ENCODE peak calls at places on chromosomes 16 and 17, in four cellular contexts. Z is HepG2, D is H1, K is GM12878. P is an unnamed sample.

GRCh38 chr17:9355841-9356240 is 219.8 kb downstream of the STX8 start:
- DNase-seq in Z (no peak), D (no peak), K (no peak), P (no peak)

GRCh38 chr16:85037050-85037410 is 9.4 kb downstream of the KIAA0513 start:
- DNase-seq in Z (no peak), D (no peak), K (no peak), P (no peak)

GRCh38 chr17:4934173-4934979 is 2.3 kb downstream of the GP1BA start:
- DNase-seq in Z (peak; percentile 46), D (no peak), K (no peak), P (no peak)

GRCh38 chr17:68698761-68699160 is 97.6 kb upstream of the FAM20A start:
- DNase-seq in Z (no peak), D (no peak), K (no peak), P (no peak)

GRCh38 chr16:68737046-68737729 is at the start of gene CDH1:
- DNase-seq in Z (no peak), D (peak; percentile 97), K (no peak), P (no peak)

GRCh38 chr17:68785565-68786486 is 169.4 kb downstream of the ABCA8 start:
- DNase-seq in Z (no peak), D (no peak), K (no peak), P (no peak)

GRCh38 chr16:69851491-69852240 is 89.5 kb downstream of the WWP2 start:
- DNase-seq in Z (no peak), D (no peak), K (no peak), P (no peak)

GRCh38 chr17:17440938-17441730 is 35.7 kb upstream of the MED9 start:
- DNase-seq in Z (no peak), D (no peak), K (no peak), P (no peak)

GRCh38 chr16:10387378-10387681 is 1.5 kb downstream of the ATF7IP2 start:
- DNase-seq in Z (no peak), D (no peak), K (no peak), P (no peak)

GRCh38 chr16:58755989-58756649 is 22.0 kb upstream of the GOT2 start:
- DNase-seq in Z (peak; percentile 81), D (peak; percentile 72), K (no peak), P (peak; percentile 81)

GRCh38 chr16:78666318-78666717 is 566.9 kb downstream of the WWOX start:
- DNase-seq in Z (no peak), D (no peak), K (no peak), P (no peak)

GRCh38 chr17:81927145-81927652 is 336 bp downstream of the MAFG start:
- DNase-seq in Z (no peak), D (no peak), K (no peak), P (no peak)

GRCh38 chr16:88554711-88555264 is 15.4 kb upstream of the ZC3H18 start:
- DNase-seq in Z (no peak), D (no peak), K (no peak), P (no peak)

GRCh38 chr17:81328925-81329278 is 33.8 kb upstream of the SLC38A10 start:
- DNase-seq in Z (no peak), D (no peak), K (no peak), P (no peak)

GRCh38 chr17:18166894-18167293 is 16.7 kb upstream of the ALKBH5 start:
- DNase-seq in Z (no peak), D (no peak), K (no peak), P (no peak)

GRCh38 chr16:46715769-46716305 is 26.4 kb downstream of the ORC6 start:
- DNase-seq in Z (no peak), D (peak; percentile 17), K (no peak), P (no peak)

GRCh38 chr16:73847090-73847489 is 449.5 kb upstream of the PSMD7 start:
- DNase-seq in Z (no peak), D (peak; percentile 49), K (no peak), P (no peak)

GRCh38 chr16:13113786-13114185 is 212.4 kb downstream of the SHISA9 start:
- DNase-seq in Z (no peak), D (no peak), K (no peak), P (no peak)

GRCh38 chr17:83190601-83191387 is 111.4 kb downstream of the METRNL start:
- DNase-seq in Z (no peak), D (no peak), K (no peak), P (no peak)

GRCh38 chr16:68116256-68116853 is 31.2 kb downstream of the NFATC3 start:
- DNase-seq in Z (no peak), D (no peak), K (no peak), P (no peak)

GRCh38 chr16:23124315-23124714 is 24.9 kb downstream of the USP31 start:
- DNase-seq in Z (no peak), D (no peak), K (no peak), P (no peak)

GRCh38 chr17:74528491-74529199 is 2.6 kb downstream of the CD300LB start:
- DNase-seq in Z (no peak), D (no peak), K (peak; percentile 76), P (no peak)

GRCh38 chr16:63938661-63939060 is 1183.2 kb downstream of the CDH11 start:
- DNase-seq in Z (no peak), D (no peak), K (no peak), P (no peak)

GRCh38 chr17:42019509-42020404 is at the start of gene NKIRAS2:
- DNase-seq in Z (peak; percentile 89), D (peak; percentile 94), K (peak; percentile 50), P (peak; percentile 79)

GRCh38 chr16:86418981-86419380 is 91.3 kb upstream of the FOXF1 start:
- DNase-seq in Z (no peak), D (no peak), K (no peak), P (no peak)

GRCh38 chr17:17165666-17166308 is 40.3 kb downstream of the PLD6 start:
- DNase-seq in Z (no peak), D (no peak), K (no peak), P (no peak)

GRCh38 chr16:87739801-87740200 is 26.0 kb downstream of the KLHDC4 start:
- DNase-seq in Z (no peak), D (no peak), K (no peak), P (no peak)

GRCh38 chr17:74663566-74663965 is 40.0 kb upstream of the CD300E start:
- DNase-seq in Z (no peak), D (no peak), K (no peak), P (no peak)

GRCh38 chr17:80177986-80178590 is 8.3 kb downstream of the CARD14 start:
- DNase-seq in Z (no peak), D (no peak), K (no peak), P (no peak)

GRCh38 chr17:80171681-80172080 is 1.9 kb downstream of the CARD14 start:
- DNase-seq in Z (no peak), D (no peak), K (no peak), P (no peak)

GRCh38 chr17:80173916-80174315 is 4.1 kb downstream of the CARD14 start:
- DNase-seq in Z (no peak), D (no peak), K (no peak), P (no peak)

GRCh38 chr17:80176757-80177156 is 6.9 kb downstream of the CARD14 start:
- DNase-seq in Z (no peak), D (no peak), K (no peak), P (no peak)

GRCh38 chr17:80175411-80175810 is 5.6 kb downstream of the CARD14 start:
- DNase-seq in Z (no peak), D (no peak), K (no peak), P (peak; percentile 54)
- TF ChIP-seq ZNF274 in Z (no peak), D (no peak), K (no peak), P (no peak)

DNA sequence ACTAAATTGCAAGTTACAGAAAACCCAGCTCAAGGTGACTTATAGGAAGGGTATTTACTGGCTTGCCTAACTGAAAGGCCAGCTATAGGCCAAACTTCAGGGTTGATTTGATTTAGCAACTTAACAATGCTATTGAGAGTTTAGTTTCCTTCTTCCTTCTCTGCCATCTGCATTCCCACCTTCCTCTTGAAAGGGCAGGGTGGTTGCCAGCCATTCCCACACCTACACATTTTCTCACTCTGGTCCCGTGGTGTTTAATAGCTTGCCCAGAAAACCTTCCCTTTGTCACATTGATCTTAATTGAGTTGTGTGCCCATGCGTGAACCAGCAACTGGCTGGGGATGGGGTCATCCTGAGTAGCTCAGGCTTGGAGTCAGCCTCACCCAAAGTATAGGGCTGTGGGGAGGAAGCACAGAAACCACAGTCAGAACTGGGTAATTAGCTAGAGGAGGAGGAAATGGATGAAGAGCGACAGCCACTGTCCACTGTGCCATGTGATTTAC is 194.7 kb downstream of the SPECC1 start:
- DNase-seq in Z (no peak), D (no peak), K (peak; percentile 76), P (no peak)
- TF ChIP-seq SUZ12 in Z (no peak), D (no peak), K (no peak), P (no peak)

DNA sequence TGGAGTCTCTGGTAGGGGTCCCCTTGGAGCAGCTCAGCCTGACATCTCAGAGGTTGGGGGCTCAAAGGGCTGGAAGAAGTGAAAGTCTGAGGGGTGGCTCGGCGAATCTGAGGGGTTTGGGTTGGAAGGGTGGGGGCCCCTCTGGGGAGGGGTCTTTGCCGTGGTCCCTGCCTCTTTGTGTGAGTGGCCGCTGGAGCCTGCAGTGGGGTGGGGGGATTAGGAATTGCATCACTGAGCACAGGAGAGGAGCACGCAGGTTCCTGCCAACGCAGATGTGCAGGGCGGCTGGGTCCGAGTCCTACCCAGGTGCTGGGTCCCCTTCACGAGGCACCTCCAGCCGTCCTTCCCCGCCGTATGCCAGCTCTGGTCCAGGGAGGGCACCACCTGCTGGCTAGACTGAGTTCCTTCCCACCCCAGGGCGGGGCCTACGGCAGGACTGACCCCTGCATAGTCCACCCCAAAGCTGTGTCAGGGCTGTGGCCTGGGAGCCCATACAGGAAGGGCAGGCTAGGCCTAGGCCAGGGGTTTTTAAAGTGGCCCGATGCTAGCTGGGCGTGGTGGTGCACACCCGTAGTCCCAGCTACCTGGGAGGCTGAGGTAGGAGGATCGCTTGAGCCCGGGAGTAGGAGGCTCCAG is 9.9 kb downstream of the FMNL1 start:
- DNase-seq in Z (peak; percentile 71), D (peak; percentile 78), K (no peak), P (no peak)
- H3K4me1 ChIP-seq in Z (peaks cover 54% of the 10 kb centered on the region), D (peaks cover 25% of the 10 kb centered on the region), K (peaks cover 42% of the 10 kb centered on the region), P (peaks cover 43% of the 10 kb centered on the region)

DNA sequence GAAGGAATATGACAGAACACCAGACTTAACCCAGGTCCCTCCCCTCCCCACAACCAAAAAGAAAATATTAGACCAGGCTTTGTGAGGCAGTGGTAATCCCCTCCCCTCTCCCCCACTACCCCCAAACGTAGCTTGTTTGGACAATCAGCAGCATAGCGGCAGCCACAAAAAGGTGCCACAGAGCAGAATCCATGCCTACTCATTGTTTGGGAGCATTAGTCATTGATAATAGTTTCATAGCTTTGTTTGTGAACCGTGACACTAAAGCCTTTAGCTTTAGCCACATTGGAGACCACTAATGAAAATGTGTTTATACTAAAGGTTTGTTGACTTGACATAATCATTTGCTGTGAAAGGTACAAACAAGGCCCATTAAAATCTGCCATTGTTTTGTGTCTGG is 65.1 kb downstream of the NUP93 start:
- DNase-seq in Z (no peak), D (no peak), K (no peak), P (no peak)
- TF ChIP-seq ZNF274 in Z (no peak), D (no peak), K (no peak), P (no peak)

GRCh38 chr17:43393944-43394482 is 4.8 kb upstream of the ARL4D start:
- DNase-seq in Z (peak; percentile 83), D (peak; percentile 97), K (no peak), P (peak; percentile 67)
- TF ChIP-seq SUZ12 in Z (no peak), D (no peak), K (no peak), P (no peak)

P was measured in NT2/D1.